ENCODE peak calls at places on chromosomes 12 and 14, in seven cellular contexts. One of them, this sample, is unnamed.

GRCh38 chr12:106290666-106291065 is 11.9 kb upstream of the TCP11L2 start:
- DNase-seq in iris pigment epithelial cell: no peak
- DNase-seq in astrocyte of the spinal cord: no peak
- DNase-seq in AG08396: no peak
- DNase-seq in HEK293T: no peak
- DNase-seq in right lobe of liver: no peak
- DNase-seq in GM23248: no peak
- DNase-seq in this sample: no peak

GRCh38 chr12:1533602-1534304 is 60.6 kb downstream of the FBXL14 start:
- DNase-seq in AG08396: no peak
- DNase-seq in GM23248: peak
- DNase-seq in HEK293T: no peak
- DNase-seq in astrocyte of the spinal cord: peak
- DNase-seq in iris pigment epithelial cell: peak
- DNase-seq in right lobe of liver: no peak
- DNase-seq in this sample: no peak

GRCh38 chr14:90604356-90604755 is 207.5 kb downstream of the CALM1 start:
- DNase-seq in HEK293T: no peak
- DNase-seq in AG08396: no peak
- DNase-seq in astrocyte of the spinal cord: no peak
- DNase-seq in iris pigment epithelial cell: no peak
- DNase-seq in right lobe of liver: no peak
- DNase-seq in GM23248: no peak
- DNase-seq in this sample: no peak

GRCh38 chr12:26120561-26121274 is 4.1 kb downstream of the BHLHE41 start:
- DNase-seq in GM23248: peak
- DNase-seq in AG08396: no peak
- DNase-seq in right lobe of liver: no peak
- DNase-seq in HEK293T: no peak
- DNase-seq in iris pigment epithelial cell: peak
- DNase-seq in astrocyte of the spinal cord: no peak
- DNase-seq in this sample: no peak

GRCh38 chr12:8860165-8860961 is 37.9 kb downstream of the A2ML1 start:
- DNase-seq in right lobe of liver: no peak
- DNase-seq in AG08396: peak
- DNase-seq in HEK293T: peak
- DNase-seq in astrocyte of the spinal cord: peak
- DNase-seq in GM23248: peak
- DNase-seq in iris pigment epithelial cell: peak
- DNase-seq in this sample: peak

GRCh38 chr14:103886304-103887169 is 39.2 kb upstream of the PPP1R13B start:
- DNase-seq in iris pigment epithelial cell: peak
- DNase-seq in HEK293T: no peak
- DNase-seq in astrocyte of the spinal cord: no peak
- DNase-seq in AG08396: no peak
- DNase-seq in GM23248: no peak
- DNase-seq in right lobe of liver: no peak
- DNase-seq in this sample: no peak

GRCh38 chr12:62621239-62621638 is 154.6 kb downstream of the MON2 start:
- DNase-seq in iris pigment epithelial cell: no peak
- DNase-seq in GM23248: no peak
- DNase-seq in right lobe of liver: no peak
- DNase-seq in HEK293T: no peak
- DNase-seq in AG08396: no peak
- DNase-seq in astrocyte of the spinal cord: no peak
- DNase-seq in this sample: no peak

GRCh38 chr14:85527458-85527857 is 2.5 kb upstream of the FLRT2 start:
- DNase-seq in GM23248: peak
- DNase-seq in iris pigment epithelial cell: peak
- DNase-seq in right lobe of liver: no peak
- DNase-seq in AG08396: no peak
- DNase-seq in HEK293T: no peak
- DNase-seq in astrocyte of the spinal cord: peak
- DNase-seq in this sample: no peak

GRCh38 chr12:106342397-106343212 is 14.9 kb upstream of the POLR3B start:
- DNase-seq in AG08396: peak
- DNase-seq in iris pigment epithelial cell: peak
- DNase-seq in GM23248: peak
- DNase-seq in HEK293T: no peak
- DNase-seq in astrocyte of the spinal cord: peak
- DNase-seq in right lobe of liver: peak
- DNase-seq in this sample: peak

GRCh38 chr12:124445121-124445718 is 122.2 kb downstream of the NCOR2 start:
- DNase-seq in right lobe of liver: peak
- DNase-seq in HEK293T: no peak
- DNase-seq in AG08396: no peak
- DNase-seq in iris pigment epithelial cell: no peak
- DNase-seq in GM23248: no peak
- DNase-seq in astrocyte of the spinal cord: no peak
- DNase-seq in this sample: no peak

GRCh38 chr12:95545731-95546490 is 5.4 kb downstream of the USP44 start:
- DNase-seq in GM23248: no peak
- DNase-seq in AG08396: no peak
- DNase-seq in HEK293T: no peak
- DNase-seq in iris pigment epithelial cell: no peak
- DNase-seq in right lobe of liver: no peak
- DNase-seq in astrocyte of the spinal cord: no peak
- DNase-seq in this sample: no peak

GRCh38 chr12:1933342-1933992 is 15.0 kb upstream of the CACNA2D4 start:
- DNase-seq in AG08396: peak
- DNase-seq in GM23248: peak
- DNase-seq in HEK293T: no peak
- DNase-seq in astrocyte of the spinal cord: peak
- DNase-seq in iris pigment epithelial cell: peak
- DNase-seq in right lobe of liver: no peak
- DNase-seq in this sample: no peak

GRCh38 chr14:106530423-106531107 is 1004.2 kb downstream of the TMEM121 start:
- DNase-seq in astrocyte of the spinal cord: no peak
- DNase-seq in AG08396: no peak
- DNase-seq in HEK293T: peak
- DNase-seq in GM23248: no peak
- DNase-seq in iris pigment epithelial cell: no peak
- DNase-seq in right lobe of liver: no peak
- DNase-seq in this sample: no peak

GRCh38 chr14:28121512-28122297 is 644.9 kb upstream of the FOXG1 start:
- DNase-seq in iris pigment epithelial cell: no peak
- DNase-seq in AG08396: no peak
- DNase-seq in right lobe of liver: no peak
- DNase-seq in HEK293T: no peak
- DNase-seq in GM23248: no peak
- DNase-seq in astrocyte of the spinal cord: no peak
- DNase-seq in this sample: no peak

GRCh38 chr12:89833337-89834252 is 125.0 kb upstream of the ATP2B1 start:
- DNase-seq in GM23248: peak
- DNase-seq in astrocyte of the spinal cord: no peak
- DNase-seq in AG08396: peak
- DNase-seq in HEK293T: no peak
- DNase-seq in iris pigment epithelial cell: no peak
- DNase-seq in right lobe of liver: no peak
- DNase-seq in this sample: peak

GRCh38 chr12:72095025-72095424 is 156.4 kb downstream of the TPH2 start:
- DNase-seq in right lobe of liver: no peak
- DNase-seq in astrocyte of the spinal cord: no peak
- DNase-seq in HEK293T: no peak
- DNase-seq in AG08396: no peak
- DNase-seq in iris pigment epithelial cell: no peak
- DNase-seq in GM23248: no peak
- DNase-seq in this sample: no peak

GRCh38 chr14:101589486-101590015 is 28.3 kb downstream of the DIO3 start:
- DNase-seq in HEK293T: no peak
- DNase-seq in GM23248: no peak
- DNase-seq in astrocyte of the spinal cord: no peak
- DNase-seq in right lobe of liver: no peak
- DNase-seq in AG08396: no peak
- DNase-seq in iris pigment epithelial cell: no peak
- DNase-seq in this sample: no peak

GRCh38 chr12:104590002-104590401 is 133.3 kb downstream of the CHST11 start:
- DNase-seq in GM23248: no peak
- DNase-seq in right lobe of liver: no peak
- DNase-seq in HEK293T: no peak
- DNase-seq in AG08396: no peak
- DNase-seq in astrocyte of the spinal cord: no peak
- DNase-seq in iris pigment epithelial cell: no peak
- DNase-seq in this sample: no peak

GRCh38 chr12:104486943-104487819 is 30.4 kb downstream of the CHST11 start:
- DNase-seq in iris pigment epithelial cell: no peak
- DNase-seq in AG08396: no peak
- DNase-seq in astrocyte of the spinal cord: no peak
- DNase-seq in GM23248: peak
- DNase-seq in right lobe of liver: no peak
- DNase-seq in HEK293T: no peak
- DNase-seq in this sample: no peak